ENCODE peak calls at places on chromosomes 13 and 19, in six cellular contexts. E, W, S, Z, M and X are unnamed samples.

GRCh38 chr13:32731576-32731975 is 145.3 kb downstream of the PDS5B start:
- DNase-seq in M (no peak), W (no peak), E (no peak), S (no peak), Z (no peak), X (peak)

GRCh38 chr13:50672025-50672424 is 171.5 kb downstream of the DLEU7 start:
- DNase-seq in M (no peak), S (no peak), W (no peak), Z (no peak), E (no peak), X (peak)

GRCh38 chr19:41548954-41549688 is 26.8 kb upstream of the CEACAM21 start:
- DNase-seq in E (peak), Z (no peak), W (no peak), M (no peak), S (no peak), X (no peak)

GRCh38 chr13:27967736-27968315 is 1.3 kb downstream of the CDX2 start:
- DNase-seq in S (no peak), W (no peak), E (no peak), Z (no peak), M (no peak), X (no peak)

GRCh38 chr19:48342841-48343540 is 17.6 kb downstream of the EMP3 start:
- DNase-seq in E (no peak), W (no peak), M (no peak), S (no peak), Z (no peak), X (peak)

GRCh38 chr19:447816-448546 is 12.9 kb downstream of the SHC2 start:
- DNase-seq in E (no peak), W (no peak), Z (no peak), M (no peak), S (no peak), X (no peak)

GRCh38 chr19:18291590-18292459 is 10.4 kb upstream of the JUND start:
- DNase-seq in M (peak), W (no peak), S (peak), E (peak), Z (peak), X (peak)

GRCh38 chr13:30978981-30979956 is 46.8 kb downstream of the TEX26 start:
- DNase-seq in S (peak), E (no peak), W (no peak), Z (no peak), M (peak), X (peak)

GRCh38 chr13:50015263-50015662 is at the start of gene KCNRG:
- DNase-seq in W (no peak), Z (no peak), S (no peak), M (no peak), E (no peak), X (no peak)

GRCh38 chr13:80339578-80339840 is 1.4 kb downstream of the SPRY2 start:
- DNase-seq in E (no peak), W (no peak), Z (no peak), S (no peak), M (no peak), X (peak)

GRCh38 chr13:112000888-112001287 is 66.1 kb upstream of the SOX1 start:
- DNase-seq in S (no peak), W (no peak), E (no peak), Z (no peak), M (no peak), X (no peak)

GRCh38 chr13:109785141-109785891 is 1.1 kb downstream of the IRS2 start:
- DNase-seq in E (no peak), W (peak), M (no peak), Z (peak), S (peak), X (peak)

GRCh38 chr19:41703602-41704293 is 4.7 kb upstream of the CEACAM5 start:
- DNase-seq in S (peak), E (no peak), Z (no peak), M (no peak), W (no peak), X (no peak)

GRCh38 chr13:102651892-102652291 is 43.0 kb downstream of the METTL21C start:
- DNase-seq in S (no peak), W (no peak), M (no peak), E (no peak), Z (no peak), X (peak)

GRCh38 chr19:375395-376110 is 31.0 kb upstream of the MIER2 start:
- DNase-seq in E (no peak), W (no peak), Z (no peak), S (no peak), M (no peak), X (no peak)

GRCh38 chr13:31436478-31436877 is 236.7 kb downstream of the B3GLCT start:
- DNase-seq in S (no peak), M (no peak), Z (no peak), W (no peak), E (no peak), X (no peak)

GRCh38 chr13:73952683-73953082 is 181.5 kb downstream of the KLF12 start:
- DNase-seq in W (no peak), S (no peak), M (no peak), E (no peak), Z (no peak), X (no peak)

GRCh38 chr19:17424743-17425365 is 5.0 kb downstream of the MVB12A start:
- DNase-seq in Z (no peak), S (no peak), W (peak), E (no peak), M (peak), X (peak)

GRCh38 chr19:6394831-6395230 is 1.9 kb upstream of the GTF2F1 start:
- DNase-seq in M (no peak), E (no peak), S (no peak), Z (no peak), W (no peak), X (no peak)

GRCh38 chr19:6392219-6393073 is 518 bp downstream of the GTF2F1 start:
- DNase-seq in W (no peak), M (no peak), E (no peak), S (no peak), Z (no peak), X (no peak)

GRCh38 chr19:6396305-6396704 is 3.3 kb upstream of the GTF2F1 start:
- DNase-seq in W (no peak), E (no peak), S (no peak), M (no peak), Z (no peak), X (no peak)

GRCh38 chr19:6393982-6394412 is 1.0 kb upstream of the GTF2F1 start:
- DNase-seq in M (no peak), W (no peak), S (no peak), Z (no peak), E (no peak), X (no peak)

DNA sequence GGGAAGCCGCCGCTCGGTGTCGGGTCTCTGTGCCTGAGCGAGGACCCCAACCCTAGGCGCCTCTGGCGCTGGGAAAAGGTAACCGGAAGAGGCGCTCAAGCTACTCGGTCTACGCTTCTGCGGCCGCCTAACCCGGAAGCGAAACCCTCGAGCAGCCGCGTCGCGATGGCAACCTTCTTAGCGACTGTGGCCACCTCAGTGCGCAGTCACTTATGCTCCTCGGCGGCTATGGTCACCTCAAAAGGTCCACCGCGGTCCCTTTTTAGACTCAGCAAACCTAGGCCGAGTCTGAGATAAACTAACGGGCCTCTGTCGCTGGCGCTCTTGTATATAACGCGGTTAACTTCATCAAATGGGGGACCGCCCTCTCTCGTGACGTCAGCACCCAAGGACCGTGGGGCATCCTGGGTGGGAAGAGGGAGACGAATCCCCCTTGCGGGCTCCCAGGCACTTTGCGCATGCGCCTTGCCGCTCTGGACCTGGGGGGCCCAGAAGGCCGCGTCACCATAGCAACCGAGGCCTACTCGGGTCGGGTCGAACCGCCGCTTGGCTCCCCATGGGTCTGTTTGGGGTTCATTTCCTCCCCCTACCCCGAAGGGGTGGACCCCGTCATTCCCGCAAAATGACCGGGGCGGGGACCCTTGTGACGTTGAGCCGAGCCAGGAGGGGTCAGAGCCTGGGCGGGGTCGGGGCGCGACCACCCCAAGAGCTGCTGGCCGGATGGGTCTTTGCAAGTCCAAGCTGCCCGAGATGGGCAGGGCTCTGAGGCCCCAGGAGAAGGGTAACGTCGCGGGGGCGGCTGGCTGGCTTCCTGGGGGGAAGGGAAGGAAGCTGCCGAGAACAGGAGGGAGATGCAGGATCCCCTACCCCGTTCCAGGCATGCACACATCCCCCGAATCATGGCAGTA is at the start of gene GTF2F1:
- DNase-seq in S (peak), M (peak), Z (peak), E (peak), W (peak), X (peak)
- TF ChIP-seq CTCF in S (peak), M (peak), Z (peak), E (no peak), W (peak), X (no peak)

GRCh38 chr13:82739881-82740280 is 1142.4 kb downstream of the SLITRK1 start:
- DNase-seq in E (no peak), M (no peak), S (no peak), Z (no peak), W (no peak), X (peak)
- TF ChIP-seq CTCF in E (no peak), M (no peak), S (no peak), Z (no peak), W (no peak), X (peak)

GRCh38 chr13:84980571-84980970 is 818.6 kb downstream of the SLITRK6 start:
- DNase-seq in E (no peak), Z (no peak), S (no peak), M (no peak), W (no peak), X (no peak)

GRCh38 chr13:84983321-84983720 is 815.9 kb downstream of the SLITRK6 start:
- DNase-seq in E (no peak), Z (no peak), S (no peak), W (no peak), M (no peak), X (no peak)

GRCh38 chr13:84985860-84986259 is 813.4 kb downstream of the SLITRK6 start:
- DNase-seq in E (no peak), M (no peak), W (no peak), S (no peak), Z (no peak), X (no peak)
- TF ChIP-seq CTCF in E (no peak), M (no peak), W (no peak), S (no peak), Z (no peak), X (no peak)

GRCh38 chr13:52954838-52955237 is 73.8 kb upstream of the OLFM4 start:
- DNase-seq in W (no peak), E (no peak), S (no peak), Z (no peak), M (no peak), X (no peak)

GRCh38 chr13:52950436-52950960 is 78.1 kb upstream of the OLFM4 start:
- DNase-seq in E (no peak), M (no peak), S (no peak), W (no peak), Z (no peak), X (no peak)

GRCh38 chr13:52949744-52950143 is 78.9 kb upstream of the OLFM4 start:
- DNase-seq in E (no peak), M (no peak), S (no peak), W (no peak), Z (no peak), X (no peak)

GRCh38 chr13:52945348-52945747 is 83.3 kb upstream of the OLFM4 start:
- DNase-seq in M (no peak), E (no peak), W (no peak), S (no peak), Z (no peak), X (no peak)

GRCh38 chr13:52949044-52949443 is 79.6 kb upstream of the OLFM4 start:
- DNase-seq in M (no peak), W (no peak), Z (no peak), S (no peak), E (no peak), X (no peak)
- TF ChIP-seq CTCF in M (no peak), W (no peak), Z (no peak), S (no peak), E (no peak), X (no peak)